ENCODE peak calls at places on chromosome 12, in six cellular contexts. D, O, J, H, G and N are unnamed samples. For H3K4me1 and H3K9me3, the result is how much of the 10 kb centered on the place peaks cover.

GRCh38 chr12:89067436-89067835 is 284.9 kb downstream of the DUSP6 start:
- DNase-seq in D (no peak), O (no peak), J (no peak), H (no peak), G (no peak), N (no peak)

GRCh38 chr12:2891240-2892053 is 756 bp downstream of the TULP3 start:
- DNase-seq in D (peak), O (peak), J (peak), H (peak), G (no peak), N (peak)

GRCh38 chr12:94458882-94459772 is 540 bp downstream of the CEP83 start:
- DNase-seq in D (no peak), O (no peak), J (no peak), H (peak), G (no peak), N (no peak)

GRCh38 chr12:92503977-92504966 is 198.5 kb upstream of the PLEKHG7 start:
- DNase-seq in D (no peak), O (peak), J (peak), H (peak), G (no peak), N (peak)

GRCh38 chr12:100576311-100577036 is 3.0 kb downstream of the GAS2L3 start:
- DNase-seq in D (no peak), O (no peak), J (no peak), H (peak), G (no peak), N (no peak)

GRCh38 chr12:104896146-104896545 is 61.9 kb downstream of the SLC41A2 start:
- DNase-seq in D (no peak), O (no peak), J (no peak), H (no peak), G (no peak), N (no peak)

GRCh38 chr12:113097716-113098427 is 37.7 kb downstream of the RASAL1 start:
- DNase-seq in D (no peak), O (peak), J (no peak), H (peak), G (no peak), N (no peak)

GRCh38 chr12:3493225-3494049 is 2.4 kb downstream of the PRMT8 start:
- DNase-seq in D (no peak), O (no peak), J (peak), H (no peak), G (no peak), N (no peak)

GRCh38 chr12:92581579-92581978 is 121.2 kb upstream of the PLEKHG7 start:
- DNase-seq in D (no peak), O (no peak), J (no peak), H (no peak), G (no peak), N (no peak)

GRCh38 chr12:53961025-53961761 is 6.5 kb downstream of the HOXC12 start:
- DNase-seq in D (peak), O (no peak), J (no peak), H (no peak), G (peak), N (no peak)

GRCh38 chr12:119288559-119288958 is 46.0 kb upstream of the CCDC60 start:
- DNase-seq in D (no peak), O (no peak), J (no peak), H (no peak), G (no peak), N (no peak)

GRCh38 chr12:115408642-115409041 is 724.7 kb upstream of the TBX3 start:
- DNase-seq in D (no peak), O (no peak), J (no peak), H (no peak), G (no peak), N (no peak)

GRCh38 chr12:70971395-70971794 is 50.9 kb upstream of the PTPRR start:
- DNase-seq in D (no peak), O (no peak), J (no peak), H (no peak), G (no peak), N (no peak)

GRCh38 chr12:49129332-49130150 is 1.7 kb downstream of the TUBA1B start:
- DNase-seq in D (no peak), O (no peak), J (peak), H (peak), G (no peak), N (no peak)

GRCh38 chr12:121576851-121577391 is 3.9 kb downstream of the KDM2B start:
- DNase-seq in D (no peak), O (peak), J (no peak), H (no peak), G (no peak), N (no peak)

GRCh38 chr12:26239508-26240328 is 44.3 kb downstream of the SSPN start:
- DNase-seq in D (peak), O (peak), J (peak), H (peak), G (no peak), N (peak)

GRCh38 chr12:5177096-5177495 is 133.4 kb downstream of the KCNA5 start:
- DNase-seq in D (no peak), O (no peak), J (no peak), H (no peak), G (no peak), N (no peak)

GRCh38 chr12:57150400-57150799 is 3.0 kb upstream of the LRP1-AS start:
- DNase-seq in D (no peak), O (no peak), J (no peak), H (no peak), G (no peak), N (peak)
- H3K4me1 ChIP-seq in D (under half), O (under half), J (under half), H (under half), G (half or more), N (under half)

GRCh38 chr12:107537464-107538119 is 148.0 kb upstream of the PWP1 start:
- DNase-seq in D (no peak), O (no peak), J (no peak), H (no peak), G (no peak), N (no peak)
- H3K9me3 ChIP-seq in D (under half), O (under half), J (under half), H (under half), G (under half), N (under half)

GRCh38 chr12:106089935-106090334 is 48.8 kb downstream of the NUAK1 start:
- DNase-seq in D (peak), O (no peak), J (peak), H (no peak), G (no peak), N (no peak)

GRCh38 chr12:106090586-106091411 is 48.0 kb downstream of the NUAK1 start:
- DNase-seq in D (peak), O (peak), J (peak), H (no peak), G (no peak), N (no peak)

GRCh38 chr12:106091421-106091820 is 47.3 kb downstream of the NUAK1 start:
- DNase-seq in D (no peak), O (no peak), J (no peak), H (no peak), G (no peak), N (no peak)

GRCh38 chr12:106086696-106087095 is 52.1 kb downstream of the NUAK1 start:
- DNase-seq in D (no peak), O (no peak), J (no peak), H (no peak), G (no peak), N (no peak)

DNA sequence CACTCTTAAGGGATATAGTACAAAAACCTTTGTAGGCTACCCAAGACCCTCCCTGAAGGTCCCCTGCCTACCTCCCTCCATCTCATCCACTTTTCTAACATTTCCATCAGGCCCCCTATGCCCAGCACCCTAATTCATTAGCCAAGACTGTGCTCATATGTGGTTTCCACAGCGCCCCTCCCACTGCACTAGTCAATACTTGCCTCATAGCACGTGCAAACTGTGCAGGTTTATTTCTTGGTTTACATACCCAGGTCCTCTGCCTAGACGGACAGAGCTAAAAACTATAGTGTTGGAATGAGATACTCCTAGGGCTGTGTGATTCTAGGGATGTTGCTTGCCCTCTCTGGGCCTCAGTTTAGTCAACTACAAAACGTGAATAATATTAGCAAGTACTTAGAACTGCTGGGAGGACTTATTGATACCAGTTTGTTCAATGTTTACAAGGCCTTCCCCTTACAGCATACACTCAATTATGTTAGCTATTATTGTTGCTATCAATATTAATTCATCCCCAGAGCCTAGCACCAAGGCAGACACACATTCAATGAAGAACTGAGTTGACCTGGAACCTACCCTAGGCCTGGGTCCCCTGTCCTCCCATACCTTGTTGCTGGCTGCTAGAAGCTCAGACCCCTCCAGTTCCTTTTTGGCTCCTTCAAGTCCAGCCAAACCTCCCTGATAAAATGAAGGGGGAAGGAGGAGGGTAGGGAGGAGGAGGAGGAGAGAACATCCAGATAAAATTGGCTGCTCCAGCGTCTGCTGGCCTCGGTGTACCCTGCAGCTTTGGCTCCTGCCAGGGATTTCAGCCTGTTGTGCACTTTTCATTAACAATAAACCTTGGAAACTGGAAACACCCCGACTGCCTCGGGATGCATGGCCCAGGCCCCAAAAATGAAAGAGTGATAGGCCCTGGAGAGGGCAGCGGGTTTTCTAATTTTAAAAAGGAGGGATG is 50.2 kb downstream of the NUAK1 start:
- DNase-seq in D (no peak), O (no peak), J (no peak), H (no peak), G (no peak), N (no peak)
- H3K4me1 ChIP-seq in D (under half), O (under half), J (under half), H (under half), G (under half), N (under half)

DNA sequence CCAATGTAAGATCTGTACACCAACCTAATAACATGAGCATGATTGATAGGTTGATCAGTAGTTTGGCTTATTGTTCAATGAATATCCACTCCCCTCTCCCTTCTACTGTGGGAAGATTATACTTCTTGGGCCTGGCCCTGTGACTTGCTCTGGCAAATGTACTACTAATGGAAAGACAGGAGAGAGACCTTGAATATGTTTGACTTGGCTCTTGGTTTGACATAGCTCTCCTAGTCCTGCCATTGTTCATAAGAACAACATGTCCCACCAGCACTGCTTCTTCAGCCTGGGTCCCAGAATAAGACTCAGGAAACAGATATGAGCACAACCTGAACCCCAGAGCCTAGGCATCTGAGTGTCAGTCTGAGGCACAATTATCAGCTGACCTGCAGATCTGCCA is 112.8 kb upstream of the RESF1 start:
- DNase-seq in D (no peak), O (no peak), J (no peak), H (no peak), G (no peak), N (no peak)
- H3K9me3 ChIP-seq in D (under half), O (under half), J (under half), H (under half), G (under half), N (under half)